ENCODE peak calls at places on chromosomes 6 and 20, in eight cellular contexts. U is LoVo; E is A549; F is HS-5; X is keratinocyte; S is effector memory CD8-positive, alpha-beta T cell; O is astrocyte; K is ACHN. C is an unnamed sample.

GRCh38 chr20:46791722-46792416 is 82.4 kb downstream of the SLC2A10 start:
- DNase-seq in U (no peak), E (no peak), F (no peak), X (no peak), S (no peak), O (no peak), K (no peak), C (no peak)

GRCh38 chr6:157561037-157561790 is 180.2 kb downstream of the ZDHHC14 start:
- DNase-seq in U (no peak), E (no peak), F (no peak), X (no peak), S (no peak), O (no peak), K (no peak), C (no peak)

GRCh38 chr20:49433387-49433786 is 49.1 kb downstream of the KCNB1 start:
- DNase-seq in U (no peak), E (no peak), F (no peak), X (no peak), S (no peak), O (no peak), K (no peak), C (no peak)

GRCh38 chr6:118372413-118372812 is 175.7 kb upstream of the PLN start:
- DNase-seq in U (no peak), E (no peak), F (no peak), X (no peak), S (no peak), O (peak), K (no peak), C (no peak)

GRCh38 chr20:6993016-6993415 is 225.5 kb downstream of the BMP2 start:
- DNase-seq in U (no peak), E (peak), F (peak), X (peak), S (no peak), O (peak), K (no peak), C (no peak)

GRCh38 chr6:87172292-87172691 is 16.9 kb downstream of the ZNF292 start:
- DNase-seq in U (no peak), E (no peak), F (no peak), X (no peak), S (no peak), O (no peak), K (no peak), C (no peak)

GRCh38 chr6:152271681-152272464 is 365.3 kb downstream of the SYNE1 start:
- DNase-seq in U (peak), E (no peak), F (peak), X (peak), S (no peak), O (peak), K (no peak), C (no peak)

GRCh38 chr20:9036593-9036992 is 32.3 kb upstream of the PLCB4 start:
- DNase-seq in U (no peak), E (no peak), F (no peak), X (no peak), S (no peak), O (no peak), K (no peak), C (no peak)

GRCh38 chr6:105318660-105319059 is 84.2 kb downstream of the PREP start:
- DNase-seq in U (no peak), E (no peak), F (peak), X (peak), S (no peak), O (peak), K (peak), C (no peak)

GRCh38 chr20:40961686-40962640 is 66.7 kb upstream of the TOP1 start:
- DNase-seq in U (no peak), E (no peak), F (no peak), X (peak), S (no peak), O (peak), K (no peak), C (peak)

GRCh38 chr6:17633465-17634188 is 33.5 kb downstream of the FAM8A1 start:
- DNase-seq in U (no peak), E (no peak), F (no peak), X (no peak), S (peak), O (no peak), K (no peak), C (no peak)

GRCh38 chr20:45732199-45732598 is 10.1 kb downstream of the SPINT4 start:
- DNase-seq in U (no peak), E (no peak), F (no peak), X (no peak), S (no peak), O (no peak), K (no peak), C (no peak)

GRCh38 chr20:10511166-10511506 is 76.0 kb downstream of the SLX4IP start:
- DNase-seq in U (no peak), E (no peak), F (no peak), X (no peak), S (no peak), O (no peak), K (no peak), C (no peak)

GRCh38 chr6:108800510-108800909 is 47.7 kb upstream of the ARMC2 start:
- DNase-seq in U (no peak), E (no peak), F (no peak), X (no peak), S (no peak), O (peak), K (no peak), C (no peak)

GRCh38 chr6:27495386-27496135 is 22.7 kb upstream of the ZNF184 start:
- DNase-seq in U (peak), E (peak), F (peak), X (peak), S (peak), O (peak), K (peak), C (no peak)

GRCh38 chr6:99933129-99933528 is 60.9 kb downstream of the MCHR2 start:
- DNase-seq in U (no peak), E (no peak), F (peak), X (no peak), S (no peak), O (peak), K (peak), C (no peak)

GRCh38 chr6:63598251-63599036 is 26.2 kb downstream of the LOC128125822 start:
- DNase-seq in U (peak), E (peak), F (peak), X (no peak), S (peak), O (peak), K (peak), C (peak)

GRCh38 chr20:3803289-3803688 is 7.2 kb downstream of the CDC25B start:
- DNase-seq in U (no peak), E (no peak), F (no peak), X (no peak), S (no peak), O (no peak), K (no peak), C (no peak)

GRCh38 chr20:23586735-23587525 is 18.6 kb upstream of the CST9L start:
- DNase-seq in U (no peak), E (no peak), F (no peak), X (no peak), S (no peak), O (no peak), K (no peak), C (no peak)

GRCh38 chr20:19022791-19023448 is 189.5 kb upstream of the SLC24A3 start:
- DNase-seq in U (no peak), E (no peak), F (no peak), X (no peak), S (no peak), O (no peak), K (no peak), C (no peak)

GRCh38 chr6:163356743-163357142 is 57.8 kb upstream of the QKI start:
- DNase-seq in U (no peak), E (no peak), F (no peak), X (no peak), S (no peak), O (no peak), K (no peak), C (no peak)

GRCh38 chr20:51193066-51193772 is 170.3 kb upstream of the KCNG1 start:
- DNase-seq in U (no peak), E (no peak), F (peak), X (no peak), S (no peak), O (peak), K (no peak), C (no peak)

GRCh38 chr20:62495798-62496325 is 20.1 kb upstream of the GATA5 start:
- DNase-seq in U (no peak), E (no peak), F (no peak), X (no peak), S (no peak), O (no peak), K (no peak), C (no peak)

GRCh38 chr6:12160350-12160749 is 129.8 kb upstream of the EDN1 start:
- DNase-seq in U (no peak), E (no peak), F (no peak), X (no peak), S (no peak), O (peak), K (no peak), C (no peak)

GRCh38 chr6:142300758-142301251 is 1.0 kb upstream of the ADGRG6 start:
- DNase-seq in U (peak), E (peak), F (peak), X (peak), S (no peak), O (peak), K (peak), C (no peak)